ENCODE peak calls at places on chromosomes 16 and 17, in five cellular contexts. One of them, this sample, is unnamed.

GRCh38 chr17:80568246-80568645 is 23.6 kb downstream of the RPTOR start:
- DNase-seq in CD8-positive, alpha-beta T cell: no peak
- DNase-seq in heart left ventricle: no peak
- DNase-seq in pancreas: no peak
- DNase-seq in neural progenitor cell: no peak
- DNase-seq in this sample: no peak

GRCh38 chr16:75599452-75600277 is 23.4 kb downstream of the ADAT1 start:
- DNase-seq in neural progenitor cell: no peak
- DNase-seq in heart left ventricle: no peak
- DNase-seq in CD8-positive, alpha-beta T cell: no peak
- DNase-seq in pancreas: no peak
- DNase-seq in this sample: no peak

GRCh38 chr17:79993390-79994221 is 42.1 kb downstream of the TBC1D16 start:
- DNase-seq in heart left ventricle: peak; percentile 94
- DNase-seq in neural progenitor cell: peak; percentile 32
- DNase-seq in pancreas: peak; percentile 82
- DNase-seq in CD8-positive, alpha-beta T cell: no peak
- DNase-seq in this sample: peak; percentile 81

GRCh38 chr17:306536-307294 is 45.9 kb downstream of the RPH3AL start:
- DNase-seq in neural progenitor cell: no peak
- DNase-seq in heart left ventricle: peak; percentile 11
- DNase-seq in pancreas: peak; percentile 59
- DNase-seq in CD8-positive, alpha-beta T cell: no peak
- DNase-seq in this sample: no peak

GRCh38 chr17:41467546-41467945 is 360 bp upstream of the KRT32 start:
- DNase-seq in pancreas: no peak
- DNase-seq in heart left ventricle: no peak
- DNase-seq in CD8-positive, alpha-beta T cell: no peak
- DNase-seq in neural progenitor cell: no peak
- DNase-seq in this sample: no peak

GRCh38 chr17:64129765-64130558 is at the start of gene ERN1:
- DNase-seq in heart left ventricle: peak; percentile 96
- DNase-seq in neural progenitor cell: peak; percentile 96
- DNase-seq in pancreas: peak; percentile 98
- DNase-seq in CD8-positive, alpha-beta T cell: peak; percentile 90
- DNase-seq in this sample: peak; percentile 95

GRCh38 chr17:9924735-9925191 is 19.7 kb upstream of the RCVRN start:
- DNase-seq in neural progenitor cell: peak; percentile 83
- DNase-seq in pancreas: no peak
- DNase-seq in heart left ventricle: no peak
- DNase-seq in CD8-positive, alpha-beta T cell: no peak
- DNase-seq in this sample: peak; percentile 14

GRCh38 chr16:23410176-23410575 is 42.8 kb downstream of the COG7 start:
- DNase-seq in CD8-positive, alpha-beta T cell: no peak
- DNase-seq in neural progenitor cell: no peak
- DNase-seq in pancreas: no peak
- DNase-seq in heart left ventricle: no peak
- DNase-seq in this sample: no peak

GRCh38 chr16:84504420-84505248 is at the start of gene MEAK7:
- DNase-seq in heart left ventricle: peak; percentile 99
- DNase-seq in CD8-positive, alpha-beta T cell: peak; percentile 97
- DNase-seq in neural progenitor cell: peak; percentile 99
- DNase-seq in pancreas: peak; percentile 99
- DNase-seq in this sample: peak; percentile 99

GRCh38 chr16:84505249-84506156 is 1.0 kb upstream of the MEAK7 start:
- DNase-seq in pancreas: peak; percentile 29
- DNase-seq in CD8-positive, alpha-beta T cell: no peak
- DNase-seq in heart left ventricle: peak; percentile 23
- DNase-seq in neural progenitor cell: peak; percentile 20
- DNase-seq in this sample: no peak

GRCh38 chr16:84502075-84502474 is 2.4 kb downstream of the MEAK7 start:
- DNase-seq in neural progenitor cell: no peak
- DNase-seq in pancreas: no peak
- DNase-seq in CD8-positive, alpha-beta T cell: no peak
- DNase-seq in heart left ventricle: peak; percentile 8
- DNase-seq in this sample: no peak

GRCh38 chr16:84502581-84502980 is 1.9 kb downstream of the MEAK7 start:
- DNase-seq in CD8-positive, alpha-beta T cell: no peak
- DNase-seq in neural progenitor cell: no peak
- DNase-seq in heart left ventricle: peak; percentile 8
- DNase-seq in pancreas: no peak
- DNase-seq in this sample: no peak

DNA sequence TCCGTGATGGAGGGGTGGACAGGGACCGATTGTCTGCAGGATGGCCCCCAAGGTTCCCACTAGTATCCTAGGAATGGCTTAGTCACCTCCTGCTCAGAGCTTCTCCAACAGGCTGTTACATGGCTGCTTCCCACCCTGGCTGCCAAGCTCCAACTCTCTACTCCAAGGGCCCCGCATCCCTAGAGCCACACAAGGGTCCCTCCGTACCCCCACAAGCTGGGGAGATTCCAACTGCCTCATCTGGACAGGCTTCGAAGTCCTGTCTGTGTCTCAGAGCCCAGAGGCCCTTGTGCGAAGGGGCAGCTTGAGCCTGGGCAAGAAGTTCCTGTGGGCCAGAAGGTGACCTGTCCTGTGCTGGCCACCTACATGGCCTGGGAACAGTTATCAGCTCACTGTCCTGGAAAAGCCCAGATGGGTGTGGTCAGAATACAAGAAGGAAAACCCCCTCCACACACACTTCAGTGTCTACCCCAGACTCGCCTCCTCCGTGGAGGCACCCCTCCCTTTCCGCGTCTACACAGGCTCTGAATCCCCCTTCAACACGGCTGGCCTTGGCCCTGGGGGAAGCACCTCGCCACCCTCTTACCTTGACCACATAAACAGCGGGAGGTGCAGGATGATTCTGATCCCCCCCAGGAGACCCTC is 586 bp downstream of the MEAK7 start:
- DNase-seq in CD8-positive, alpha-beta T cell: no peak
- DNase-seq in pancreas: no peak
- DNase-seq in heart left ventricle: peak; percentile 32
- DNase-seq in neural progenitor cell: peak; percentile 22
- DNase-seq in this sample: peak; percentile 15
- H3K4me1 ChIP-seq in CD8-positive, alpha-beta T cell: peaks cover 48% of the 10 kb centered on the region
- H3K4me1 ChIP-seq in pancreas: peaks cover 19% of the 10 kb centered on the region
- H3K4me1 ChIP-seq in heart left ventricle: peaks cover 20% of the 10 kb centered on the region
- H3K4me1 ChIP-seq in neural progenitor cell: peaks cover 5% of the 10 kb centered on the region
- H3K4me1 ChIP-seq in this sample: peaks cover 30% of the 10 kb centered on the region

GRCh38 chr16:35196313-35196712 is 1736.9 kb downstream of the TP53TG3F start:
- DNase-seq in CD8-positive, alpha-beta T cell: no peak
- DNase-seq in neural progenitor cell: no peak
- DNase-seq in heart left ventricle: no peak
- DNase-seq in pancreas: peak; percentile 31
- DNase-seq in this sample: no peak

GRCh38 chr16:35195173-35195863 is 1735.9 kb downstream of the TP53TG3F start:
- DNase-seq in pancreas: peak; percentile 31
- DNase-seq in neural progenitor cell: no peak
- DNase-seq in CD8-positive, alpha-beta T cell: no peak
- DNase-seq in heart left ventricle: no peak
- DNase-seq in this sample: no peak

GRCh38 chr16:35193956-35194355 is 1734.5 kb downstream of the TP53TG3F start:
- DNase-seq in heart left ventricle: no peak
- DNase-seq in neural progenitor cell: no peak
- DNase-seq in CD8-positive, alpha-beta T cell: no peak
- DNase-seq in pancreas: no peak
- DNase-seq in this sample: no peak

GRCh38 chr16:35195864-35196216 is 1736.4 kb downstream of the TP53TG3F start:
- DNase-seq in heart left ventricle: no peak
- DNase-seq in neural progenitor cell: no peak
- DNase-seq in CD8-positive, alpha-beta T cell: no peak
- DNase-seq in pancreas: peak; percentile 35
- DNase-seq in this sample: no peak

DNA sequence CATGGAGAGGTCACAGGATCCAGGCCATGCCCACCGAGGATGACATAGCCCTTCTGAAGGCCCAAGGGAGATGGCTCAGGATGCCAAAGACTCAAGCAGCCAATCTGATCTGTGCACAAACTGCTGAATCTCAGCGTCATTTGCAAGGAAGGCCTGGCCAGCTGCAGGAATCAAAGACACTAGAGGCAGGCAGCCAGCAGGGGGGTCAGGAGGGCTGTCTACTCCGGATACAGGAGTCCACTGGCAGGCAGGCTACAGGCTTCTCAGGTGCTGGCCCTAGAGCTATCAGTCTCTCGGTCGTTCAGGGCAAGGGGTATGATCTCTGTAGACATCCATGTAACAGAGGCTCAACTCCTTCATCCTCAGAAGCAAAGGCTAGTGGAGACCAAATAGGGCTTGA is 1735.3 kb downstream of the TP53TG3F start:
- DNase-seq in heart left ventricle: no peak
- DNase-seq in neural progenitor cell: no peak
- DNase-seq in CD8-positive, alpha-beta T cell: no peak
- DNase-seq in pancreas: no peak
- DNase-seq in this sample: no peak
- H3K9me3 ChIP-seq in heart left ventricle: no peaks in the 10 kb centered on the region
- H3K9me3 ChIP-seq in neural progenitor cell: peaks cover 24% of the 10 kb centered on the region
- H3K9me3 ChIP-seq in CD8-positive, alpha-beta T cell: no peaks in the 10 kb centered on the region
- H3K9me3 ChIP-seq in pancreas: no peaks in the 10 kb centered on the region
- H3K9me3 ChIP-seq in this sample: no peaks in the 10 kb centered on the region

GRCh38 chr17:57999010-57999495 is 8.0 kb downstream of the SRSF1 start:
- DNase-seq in pancreas: no peak
- DNase-seq in heart left ventricle: no peak
- DNase-seq in CD8-positive, alpha-beta T cell: no peak
- DNase-seq in neural progenitor cell: no peak
- DNase-seq in this sample: no peak

GRCh38 chr17:57999496-58000017 is 7.5 kb downstream of the SRSF1 start:
- DNase-seq in CD8-positive, alpha-beta T cell: no peak
- DNase-seq in heart left ventricle: no peak
- DNase-seq in neural progenitor cell: peak; percentile 78
- DNase-seq in pancreas: no peak
- DNase-seq in this sample: no peak

GRCh38 chr17:57997085-57997809 is 9.2 kb upstream of the VEZF1 start:
- DNase-seq in heart left ventricle: no peak
- DNase-seq in CD8-positive, alpha-beta T cell: no peak
- DNase-seq in neural progenitor cell: no peak
- DNase-seq in pancreas: no peak
- DNase-seq in this sample: no peak

GRCh38 chr17:57995076-57995956 is 7.3 kb upstream of the VEZF1 start:
- DNase-seq in pancreas: peak; percentile 55
- DNase-seq in CD8-positive, alpha-beta T cell: peak; percentile 24
- DNase-seq in heart left ventricle: peak; percentile 68
- DNase-seq in neural progenitor cell: peak; percentile 82
- DNase-seq in this sample: peak; percentile 37

DNA sequence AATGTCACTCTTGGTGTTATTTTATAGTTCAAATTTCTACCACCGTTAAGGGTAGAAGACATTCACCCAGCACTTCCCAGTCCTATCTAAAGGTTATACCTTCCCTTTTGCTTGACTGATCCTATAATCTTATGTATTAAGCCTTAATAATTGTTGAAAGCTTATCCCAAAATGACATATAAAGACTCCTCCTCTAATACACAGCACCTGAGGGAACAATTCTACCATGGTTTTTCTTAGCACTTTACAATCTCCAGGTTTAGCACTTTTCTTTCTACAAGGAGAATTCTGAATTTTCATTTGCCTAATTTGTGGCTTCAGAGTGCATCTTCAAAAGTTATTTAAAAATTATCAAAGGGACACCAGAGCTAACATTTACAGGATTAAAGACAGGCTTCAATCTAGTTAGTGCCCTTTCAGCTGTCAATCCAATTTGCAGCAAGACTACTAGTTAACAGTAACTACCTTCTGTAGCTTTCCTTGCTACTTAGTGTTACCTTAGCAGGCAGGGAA is 8.8 kb downstream of the SRSF1 start:
- DNase-seq in neural progenitor cell: no peak
- DNase-seq in heart left ventricle: no peak
- DNase-seq in pancreas: no peak
- DNase-seq in CD8-positive, alpha-beta T cell: no peak
- DNase-seq in this sample: no peak
- H3K4me1 ChIP-seq in neural progenitor cell: peaks cover 31% of the 10 kb centered on the region
- H3K4me1 ChIP-seq in heart left ventricle: peaks cover 35% of the 10 kb centered on the region
- H3K4me1 ChIP-seq in pancreas: peaks cover 6% of the 10 kb centered on the region
- H3K4me1 ChIP-seq in CD8-positive, alpha-beta T cell: peaks cover 11% of the 10 kb centered on the region
- H3K4me1 ChIP-seq in this sample: peaks cover 60% of the 10 kb centered on the region

DNA sequence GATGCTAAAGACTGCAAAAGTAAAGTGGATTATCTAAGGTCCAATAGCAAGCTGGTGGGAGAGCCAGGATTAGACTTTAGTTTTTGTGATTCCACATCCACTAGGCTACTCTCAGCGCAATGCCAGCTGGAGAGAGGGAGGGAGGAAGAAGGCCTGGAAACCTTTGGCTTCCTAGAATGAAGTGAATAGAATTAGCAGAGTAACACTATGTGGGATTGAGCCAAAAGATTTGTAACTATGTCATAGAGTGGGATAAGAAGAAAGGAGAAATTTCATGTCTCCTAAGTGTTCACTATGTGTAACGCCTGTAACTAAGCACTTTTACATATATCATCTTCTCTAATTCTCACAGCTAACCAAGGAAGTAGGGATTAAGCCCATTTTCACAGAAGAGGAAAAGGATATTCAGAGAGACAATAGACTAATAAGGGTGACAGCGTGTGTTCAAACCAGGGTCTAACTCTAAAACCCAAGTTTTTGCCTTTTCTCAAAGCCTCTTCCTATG is 25.4 kb upstream of the NSRP1 start:
- DNase-seq in pancreas: no peak
- DNase-seq in CD8-positive, alpha-beta T cell: no peak
- DNase-seq in heart left ventricle: no peak
- DNase-seq in neural progenitor cell: peak; percentile 26
- DNase-seq in this sample: no peak
- H3K9me3 ChIP-seq in pancreas: no peaks in the 10 kb centered on the region
- H3K9me3 ChIP-seq in CD8-positive, alpha-beta T cell: no peaks in the 10 kb centered on the region
- H3K9me3 ChIP-seq in heart left ventricle: no peaks in the 10 kb centered on the region
- H3K9me3 ChIP-seq in neural progenitor cell: no peaks in the 10 kb centered on the region
- H3K9me3 ChIP-seq in this sample: no peaks in the 10 kb centered on the region

GRCh38 chr17:38461683-38462082 is 33.4 kb downstream of the ARHGAP23 start:
- DNase-seq in CD8-positive, alpha-beta T cell: no peak
- DNase-seq in neural progenitor cell: no peak
- DNase-seq in heart left ventricle: no peak
- DNase-seq in pancreas: no peak
- DNase-seq in this sample: no peak
- H3K4me1 ChIP-seq in CD8-positive, alpha-beta T cell: no peaks in the 10 kb centered on the region
- H3K4me1 ChIP-seq in neural progenitor cell: peaks cover 16% of the 10 kb centered on the region
- H3K4me1 ChIP-seq in heart left ventricle: peaks cover 90% of the 10 kb centered on the region
- H3K4me1 ChIP-seq in pancreas: no peaks in the 10 kb centered on the region
- H3K4me1 ChIP-seq in this sample: peaks cover 100% of the 10 kb centered on the region

DNA sequence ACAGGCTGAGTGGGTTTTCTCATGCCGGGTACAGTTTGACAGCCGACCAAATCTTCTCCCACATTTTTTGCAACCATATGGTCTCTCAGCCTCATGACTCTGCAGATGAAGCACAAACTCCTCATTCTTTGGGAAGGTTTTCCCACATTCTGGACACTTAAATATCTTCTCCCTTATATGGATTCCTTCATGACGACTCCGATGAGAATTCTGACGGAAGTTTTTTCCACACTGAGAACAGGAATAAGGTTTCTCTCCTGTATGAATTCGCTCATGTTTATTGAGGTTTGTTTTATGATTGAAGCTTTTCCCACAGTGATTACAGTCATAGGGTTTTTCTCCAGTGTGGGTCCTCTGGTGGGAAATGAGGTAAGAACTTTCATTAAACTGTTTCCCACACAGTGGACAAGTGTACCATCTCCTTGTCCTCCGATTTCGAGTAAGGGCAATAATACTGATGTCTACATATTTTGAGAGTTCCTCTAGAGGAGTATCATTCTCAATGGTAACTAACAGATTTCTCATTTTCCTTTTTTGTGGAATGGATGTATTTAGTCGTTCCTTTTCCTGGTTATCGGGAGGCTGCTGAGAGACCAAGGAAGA is 10.9 kb downstream of the ZNF200 start:
- DNase-seq in heart left ventricle: no peak
- DNase-seq in neural progenitor cell: no peak
- DNase-seq in CD8-positive, alpha-beta T cell: no peak
- DNase-seq in pancreas: no peak
- DNase-seq in this sample: no peak
- H3K9me3 ChIP-seq in heart left ventricle: peaks cover 100% of the 10 kb centered on the region
- H3K9me3 ChIP-seq in neural progenitor cell: peaks cover 36% of the 10 kb centered on the region
- H3K9me3 ChIP-seq in CD8-positive, alpha-beta T cell: peaks cover 40% of the 10 kb centered on the region
- H3K9me3 ChIP-seq in pancreas: no peaks in the 10 kb centered on the region
- H3K9me3 ChIP-seq in this sample: peaks cover 99% of the 10 kb centered on the region

GRCh38 chr17:35286120-35286781 is 43.4 kb downstream of the SLFN5 start:
- DNase-seq in pancreas: no peak
- DNase-seq in neural progenitor cell: no peak
- DNase-seq in CD8-positive, alpha-beta T cell: no peak
- DNase-seq in heart left ventricle: no peak
- DNase-seq in this sample: no peak
- H3K4me1 ChIP-seq in pancreas: no peaks in the 10 kb centered on the region
- H3K4me1 ChIP-seq in neural progenitor cell: no peaks in the 10 kb centered on the region
- H3K4me1 ChIP-seq in CD8-positive, alpha-beta T cell: peaks cover 25% of the 10 kb centered on the region
- H3K4me1 ChIP-seq in heart left ventricle: no peaks in the 10 kb centered on the region
- H3K4me1 ChIP-seq in this sample: no peaks in the 10 kb centered on the region